ENCODE peak calls at places on chromosome 9, in six cellular contexts. H, V, U, X, R and S are unnamed samples.

GRCh38 chr9:89473762-89474469 is 24.0 kb downstream of the SEMA4D start:
- DNase-seq in U (no peak), V (no peak), H (peak), R (peak), X (no peak), S (no peak)

GRCh38 chr9:94611638-94612068 is 18.0 kb upstream of the FBP2 start:
- DNase-seq in X (no peak), V (no peak), H (no peak), U (no peak), R (no peak), S (no peak)

GRCh38 chr9:2228132-2228531 is 213.0 kb downstream of the SMARCA2 start:
- DNase-seq in H (no peak), U (no peak), X (peak), V (peak), R (peak), S (no peak)

GRCh38 chr9:86406366-86406765 is 52.2 kb upstream of the TUT7 start:
- DNase-seq in R (peak), U (peak), V (no peak), X (no peak), H (peak), S (peak)

GRCh38 chr9:71741841-71742648 is 26.3 kb downstream of the CEMIP2 start:
- DNase-seq in X (no peak), U (no peak), R (peak), V (no peak), H (peak), S (no peak)

GRCh38 chr9:86846679-86847078 is 100.6 kb downstream of the GAS1 start:
- DNase-seq in U (no peak), X (no peak), R (peak), H (peak), V (no peak), S (no peak)

GRCh38 chr9:125537442-125538091 is 169.4 kb downstream of the MAPKAP1 start:
- DNase-seq in U (no peak), H (no peak), X (no peak), R (no peak), V (no peak), S (no peak)

GRCh38 chr9:27126682-27127081 is 17.7 kb downstream of the TEK start:
- DNase-seq in U (no peak), V (no peak), H (no peak), X (no peak), R (peak), S (no peak)

GRCh38 chr9:78958887-78959286 is 612.9 kb upstream of the TLE4 start:
- DNase-seq in H (no peak), R (no peak), V (no peak), X (no peak), U (no peak), S (no peak)

GRCh38 chr9:36470891-36471290 is 70.8 kb upstream of the RNF38 start:
- DNase-seq in X (peak), U (peak), V (no peak), R (peak), H (peak), S (peak)

GRCh38 chr9:77907581-77907980 is 124.0 kb downstream of the GNAQ start:
- DNase-seq in U (no peak), R (peak), V (no peak), H (no peak), X (no peak), S (no peak)

GRCh38 chr9:110728058-110728457 is 59.5 kb downstream of the MUSK start:
- DNase-seq in H (no peak), R (no peak), V (peak), U (no peak), X (no peak), S (no peak)

GRCh38 chr9:132240860-132241482 is 79.1 kb downstream of the NTNG2 start:
- DNase-seq in U (peak), V (peak), H (peak), R (peak), X (peak), S (peak)

GRCh38 chr9:99787552-99787951 is 34.1 kb upstream of the NR4A3 start:
- DNase-seq in U (no peak), H (no peak), X (no peak), R (no peak), V (no peak), S (no peak)

GRCh38 chr9:97557606-97558095 is 56.2 kb downstream of the TMOD1 start:
- DNase-seq in U (peak), X (peak), H (no peak), V (no peak), R (peak), S (peak)

GRCh38 chr9:7974335-7975005 is 174.9 kb upstream of the DMAC1 start:
- DNase-seq in R (no peak), U (no peak), V (no peak), X (no peak), H (no peak), S (no peak)

GRCh38 chr9:20630241-20630943 is 8.1 kb upstream of the MLLT3 start:
- DNase-seq in U (no peak), V (no peak), R (no peak), X (no peak), H (no peak), S (no peak)
- H3K4me3 ChIP-seq in U (no peak), V (no peak), R (no peak), X (no peak), H (no peak), S (no peak)

GRCh38 chr9:37574996-37575395 is 1.2 kb downstream of the FBXO10 start:
- DNase-seq in H (no peak), R (peak), U (no peak), V (no peak), X (no peak), S (no peak)
- H3K4me3 ChIP-seq in H (peak), R (peak), U (peak), V (peak), X (peak), S (no peak)

GRCh38 chr9:69932901-69933300 is 110.7 kb upstream of the MAMDC2 start:
- DNase-seq in U (no peak), R (no peak), V (no peak), X (no peak), H (no peak), S (no peak)
- H3K4me3 ChIP-seq in U (no peak), R (no peak), V (no peak), X (no peak), H (no peak), S (no peak)

GRCh38 chr9:134290603-134291451 is 35.4 kb upstream of the RXRA start:
- DNase-seq in R (no peak), U (no peak), V (no peak), X (peak), H (no peak), S (no peak)
- H3K4me3 ChIP-seq in R (no peak), U (no peak), V (no peak), X (no peak), H (no peak), S (no peak)

GRCh38 chr9:120579750-120580590 is at the start of gene CDK5RAP2:
- DNase-seq in U (peak), R (peak), V (peak), X (peak), H (peak), S (peak)

GRCh38 chr9:120579139-120579749 is 723 bp downstream of the CDK5RAP2 start:
- DNase-seq in X (no peak), R (no peak), H (no peak), V (no peak), U (no peak), S (peak)

GRCh38 chr9:120578614-120579013 is 1.4 kb downstream of the CDK5RAP2 start:
- DNase-seq in U (no peak), R (no peak), V (no peak), X (no peak), H (no peak), S (no peak)

GRCh38 chr9:120583958-120584369 is 4.0 kb upstream of the CDK5RAP2 start:
- DNase-seq in U (no peak), V (no peak), X (peak), H (peak), R (peak), S (peak)

GRCh38 chr9:120580591-120580896 is 577 bp upstream of the CDK5RAP2 start:
- DNase-seq in X (no peak), H (no peak), U (no peak), V (no peak), R (no peak), S (no peak)
- H3K4me3 ChIP-seq in X (peak), H (peak), U (peak), V (peak), R (peak), S (no peak)

GRCh38 chr9:40907657-40908624 is 220.5 kb downstream of the FOXD4L6 start:
- DNase-seq in X (no peak), V (no peak), H (no peak), R (no peak), U (no peak), S (no peak)
- H3K4me3 ChIP-seq in X (no peak), V (no peak), H (no peak), R (no peak), U (no peak), S (no peak)

GRCh38 chr9:16726023-16726422 is 144.4 kb downstream of the BNC2 start:
- DNase-seq in V (no peak), H (no peak), X (no peak), R (peak), U (no peak), S (no peak)

GRCh38 chr9:16725066-16725465 is 145.4 kb downstream of the BNC2 start:
- DNase-seq in R (no peak), V (no peak), U (no peak), X (no peak), H (no peak), S (no peak)

GRCh38 chr9:16728128-16728505 is 142.4 kb downstream of the BNC2 start:
- DNase-seq in U (no peak), H (no peak), V (no peak), X (no peak), R (peak), S (no peak)

GRCh38 chr9:16727452-16728127 is 142.9 kb downstream of the BNC2 start:
- DNase-seq in U (no peak), X (no peak), H (no peak), R (peak), V (no peak), S (no peak)

GRCh38 chr9:16726718-16727451 is 143.6 kb downstream of the BNC2 start:
- DNase-seq in V (peak), R (peak), X (peak), H (peak), U (peak), S (peak)
- H3K4me3 ChIP-seq in V (peak), R (peak), X (peak), H (peak), U (peak), S (peak)

GRCh38 chr9:83473488-83473971 is 64.7 kb downstream of the FRMD3 start:
- DNase-seq in H (no peak), V (no peak), U (no peak), X (no peak), R (no peak), S (no peak)
- H3K4me3 ChIP-seq in H (no peak), V (no peak), U (no peak), X (no peak), R (no peak), S (no peak)

DNA sequence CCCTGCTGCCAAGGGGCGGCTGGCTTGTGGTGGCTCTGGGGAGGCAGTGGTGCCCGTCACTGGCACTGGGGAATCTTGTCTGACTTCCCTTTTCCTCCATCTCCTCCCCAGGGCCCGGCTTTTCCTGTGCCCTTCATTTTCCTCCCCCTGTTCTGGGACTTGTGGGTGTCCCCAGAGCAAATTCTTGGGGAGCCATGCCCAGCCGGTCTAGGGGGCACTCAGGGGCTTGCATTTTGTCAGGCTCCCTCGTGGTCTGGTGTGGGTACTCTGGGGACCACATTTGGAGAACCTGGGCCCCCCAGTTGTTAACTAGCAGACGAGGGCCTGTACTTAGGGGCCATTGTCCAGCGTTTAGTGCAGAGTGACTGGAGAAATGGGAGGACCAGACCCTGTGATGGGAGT is 105.2 kb upstream of the IER5L start:
- DNase-seq in U (no peak), X (no peak), V (no peak), R (no peak), H (no peak), S (peak)
- H3K4me3 ChIP-seq in U (peak), X (peak), V (no peak), R (no peak), H (no peak), S (no peak)

DNA sequence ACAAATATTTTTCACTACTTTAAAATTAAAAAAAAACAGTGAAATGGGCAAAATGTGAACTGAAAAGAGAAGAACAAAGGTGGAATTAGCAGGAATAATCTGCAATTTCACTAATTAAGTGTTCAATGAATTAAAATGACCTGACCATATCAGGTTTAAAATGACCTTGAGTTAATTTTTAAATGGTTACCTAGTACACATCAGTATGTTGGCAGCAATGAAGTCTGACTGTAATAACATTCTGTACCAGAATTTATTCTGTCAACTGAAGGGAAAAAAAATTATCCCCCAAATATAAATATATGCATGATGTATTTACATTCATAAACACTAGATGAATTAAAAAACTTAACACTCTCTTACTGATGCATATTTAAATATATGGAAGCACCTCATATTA is 165.6 kb downstream of the RFX3 start:
- DNase-seq in H (no peak), V (no peak), X (no peak), R (no peak), U (no peak), S (no peak)
- H3K4me3 ChIP-seq in H (no peak), V (no peak), X (no peak), R (no peak), U (no peak), S (no peak)